ENCODE peak calls at places on chromosome 14, in seven cellular contexts. W is tibial artery; B is A549; Q is lung; C is GM12878; R is right atrium auricular region; F is CD8-positive, alpha-beta T cell. A is an unnamed sample.

GRCh38 chr14:52338282-52338681 is 24.2 kb downstream of the PTGER2 start:
- DNase-seq in Q (no peak), F (no peak), B (peak; percentile 65), R (no peak), C (no peak), W (no peak), A (no peak)

GRCh38 chr14:38989917-38990546 is 113.0 kb downstream of the SEC23A start:
- DNase-seq in W (no peak), F (no peak), Q (no peak), C (peak; percentile 32), B (no peak), R (no peak), A (no peak)

GRCh38 chr14:102498005-102498677 is 11.4 kb downstream of the ANKRD9 start:
- DNase-seq in C (no peak), W (no peak), R (no peak), F (no peak), Q (no peak), B (peak; percentile 32), A (no peak)

GRCh38 chr14:29663281-29663801 is 264.3 kb downstream of the PRKD1 start:
- DNase-seq in C (no peak), W (no peak), R (no peak), F (no peak), B (no peak), Q (no peak), A (no peak)

GRCh38 chr14:80850197-80850814 is 91.2 kb downstream of the CEP128 start:
- DNase-seq in C (no peak), Q (no peak), F (no peak), W (no peak), B (peak; percentile 52), R (no peak), A (no peak)

GRCh38 chr14:30235485-30235884 is 307.8 kb upstream of the PRKD1 start:
- DNase-seq in F (no peak), W (no peak), C (no peak), B (no peak), Q (no peak), R (no peak), A (no peak)

GRCh38 chr14:40368314-40368713 is 936.1 kb upstream of the FBXO33 start:
- DNase-seq in Q (no peak), W (no peak), F (no peak), B (no peak), C (no peak), R (no peak), A (no peak)

GRCh38 chr14:91737619-91738018 is 5.7 kb upstream of the CATSPERB start:
- DNase-seq in F (no peak), C (no peak), R (no peak), Q (no peak), B (no peak), W (no peak), A (no peak)

GRCh38 chr14:39265741-39266588 is 32.2 kb downstream of the MIA2 start:
- DNase-seq in Q (no peak), R (peak; percentile 70), C (no peak), B (no peak), F (no peak), W (no peak), A (no peak)

GRCh38 chr14:20469890-20470858 is 968 bp downstream of the PNP start:
- DNase-seq in R (peak; percentile 79), Q (peak; percentile 50), B (peak; percentile 71), C (no peak), W (peak; percentile 75), F (peak; percentile 32), A (no peak)

GRCh38 chr14:102474934-102475333 is 34.6 kb downstream of the ANKRD9 start:
- DNase-seq in R (peak; percentile 69), Q (peak; percentile 62), C (no peak), F (no peak), W (no peak), B (no peak), A (no peak)

GRCh38 chr14:101834387-101835165 is 73.1 kb downstream of the PPP2R5C start:
- DNase-seq in F (no peak), Q (no peak), B (peak; percentile 16), C (no peak), W (no peak), R (no peak), A (no peak)

GRCh38 chr14:104370256-104370870 is 209.2 kb upstream of the C14orf180 start:
- DNase-seq in Q (no peak), W (no peak), B (peak; percentile 49), C (no peak), F (no peak), R (no peak), A (peak; percentile 7)

GRCh38 chr14:76964695-76965094 is 63.8 kb downstream of the IRF2BPL start:
- DNase-seq in C (no peak), F (no peak), R (no peak), W (no peak), Q (no peak), B (no peak), A (no peak)

GRCh38 chr14:30283822-30284446 is 275.0 kb upstream of the G2E3 start:
- DNase-seq in F (no peak), W (no peak), C (no peak), Q (no peak), R (no peak), B (peak; percentile 50), A (no peak)

GRCh38 chr14:75307700-75308379 is 29.2 kb downstream of the FOS start:
- DNase-seq in Q (peak; percentile 89), F (peak; percentile 62), W (peak; percentile 88), C (no peak), B (peak; percentile 85), R (peak; percentile 90), A (peak; percentile 91)

GRCh38 chr14:69879175-69880047 is at the start of gene SMOC1:
- DNase-seq in F (no peak), Q (no peak), C (no peak), W (peak; percentile 90), B (peak; percentile 73), R (no peak), A (peak; percentile 95)

GRCh38 chr14:77375164-77375950 is 1.5 kb downstream of the TMED8 start:
- DNase-seq in C (no peak), B (no peak), F (no peak), W (no peak), R (no peak), Q (no peak), A (no peak)

GRCh38 chr14:68790656-68791077 is 2.2 kb downstream of the ZFP36L1 start:
- DNase-seq in R (peak; percentile 53), B (no peak), F (peak; percentile 48), W (peak; percentile 64), C (no peak), Q (no peak), A (peak; percentile 29)

GRCh38 chr14:73307261-73307660 is 70.0 kb downstream of the PAPLN start:
- DNase-seq in C (no peak), Q (no peak), F (no peak), B (no peak), W (no peak), R (no peak), A (no peak)

GRCh38 chr14:73311710-73312035 is 74.4 kb downstream of the PAPLN start:
- DNase-seq in F (no peak), R (no peak), C (no peak), B (no peak), Q (no peak), W (no peak), A (no peak)

GRCh38 chr14:73312697-73313096 is 75.4 kb downstream of the PAPLN start:
- DNase-seq in Q (no peak), C (no peak), F (no peak), W (no peak), R (no peak), B (no peak), A (no peak)
- H3K27ac ChIP-seq in Q (no peak overlapping the region), C (no peak overlapping the region), F (no peak overlapping the region), W (no peak overlapping the region), R (no peak overlapping the region), B (no peak overlapping the region), A (no peak overlapping the region)

GRCh38 chr14:94593376-94593748 is 12.1 kb downstream of the SERPINA5 start:
- DNase-seq in R (no peak), C (no peak), W (no peak), F (no peak), B (no peak), Q (no peak), A (no peak)

GRCh38 chr14:94593749-94594431 is 12.7 kb downstream of the SERPINA5 start:
- DNase-seq in W (no peak), Q (no peak), B (peak; percentile 35), F (no peak), C (no peak), R (no peak), A (no peak)

GRCh38 chr14:94595912-94596311 is 14.7 kb downstream of the SERPINA5 start:
- DNase-seq in C (no peak), R (no peak), B (no peak), Q (no peak), F (no peak), W (no peak), A (no peak)

GRCh38 chr14:94596361-94596760 is 15.1 kb downstream of the SERPINA5 start:
- DNase-seq in W (no peak), F (no peak), C (no peak), Q (no peak), R (no peak), B (no peak), A (no peak)

GRCh38 chr14:94594441-94594840 is 13.2 kb downstream of the SERPINA5 start:
- DNase-seq in C (no peak), Q (no peak), B (no peak), R (no peak), F (no peak), W (no peak), A (no peak)
- H3K4me3 ChIP-seq in C (no peak overlapping the region), Q (no peak overlapping the region), B (no peak overlapping the region), R (no peak overlapping the region), F (no peak overlapping the region), W (no peak overlapping the region), A (no peak overlapping the region)

GRCh38 chr14:100098171-100098570 is 32.9 kb downstream of the EVL start:
- DNase-seq in B (no peak), R (no peak), Q (no peak), C (no peak), W (peak; percentile 27), F (no peak), A (no peak)
- TF ChIP-seq CTCF in B (no peak), R (no peak), Q (no peak), C (no peak), W (no peak), F (no peak), A (no peak)

DNA sequence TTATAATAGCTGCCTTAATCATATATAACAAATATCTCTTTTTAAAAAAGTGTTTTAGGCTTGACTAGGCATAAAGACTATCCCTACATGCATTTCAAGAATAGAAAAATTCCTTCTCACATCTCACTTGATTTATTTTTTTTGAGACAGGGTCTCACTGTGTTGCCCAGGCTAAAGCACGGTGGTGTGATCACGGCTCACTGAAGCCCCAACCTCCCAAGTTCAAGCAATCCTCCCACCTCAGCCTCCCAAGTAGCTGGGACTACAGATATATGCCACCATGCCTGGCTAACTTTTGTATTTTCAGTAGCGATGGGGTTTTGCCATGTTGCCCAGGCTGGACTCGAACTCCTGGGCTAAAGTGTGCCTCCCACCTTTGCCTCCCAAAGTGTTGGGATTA is 59.4 kb downstream of the WDHD1 start:
- DNase-seq in W (no peak), F (no peak), Q (no peak), R (no peak), C (no peak), B (no peak), A (no peak)
- H3K27ac ChIP-seq in W (no peak overlapping the region), F (no peak overlapping the region), Q (no peak overlapping the region), R (no peak overlapping the region), C (no peak overlapping the region), B (no peak overlapping the region), A (no peak overlapping the region)